ENCODE peak calls at places on chromosome 13, in four cellular contexts. One of them, this sample, is unnamed.

GRCh38 chr13:79776538-79776937 is 295.6 kb downstream of the NDFIP2 start:
- DNase-seq in CD4-positive, alpha-beta T cell: no peak
- DNase-seq in AG04450: no peak
- DNase-seq in breast epithelium: no peak
- DNase-seq in this sample: no peak

GRCh38 chr13:112256716-112257497 is 119.2 kb upstream of the SPACA7 start:
- DNase-seq in CD4-positive, alpha-beta T cell: no peak
- DNase-seq in AG04450: no peak
- DNase-seq in breast epithelium: no peak
- DNase-seq in this sample: no peak

GRCh38 chr13:44160549-44161278 is 212.9 kb upstream of the SERP2 start:
- DNase-seq in CD4-positive, alpha-beta T cell: no peak
- DNase-seq in AG04450: no peak
- DNase-seq in breast epithelium: no peak
- DNase-seq in this sample: no peak

GRCh38 chr13:107992542-107992941 is 222.8 kb downstream of the LIG4 start:
- DNase-seq in CD4-positive, alpha-beta T cell: no peak
- DNase-seq in AG04450: no peak
- DNase-seq in breast epithelium: no peak
- DNase-seq in this sample: no peak

GRCh38 chr13:113448885-113449692 is 4.2 kb downstream of the ADPRHL1 start:
- DNase-seq in CD4-positive, alpha-beta T cell: no peak
- DNase-seq in AG04450: no peak
- DNase-seq in breast epithelium: peak; percentile 71
- DNase-seq in this sample: no peak

GRCh38 chr13:75250526-75251183 is 231.3 kb downstream of the TBC1D4 start:
- DNase-seq in CD4-positive, alpha-beta T cell: no peak
- DNase-seq in AG04450: peak; percentile 41
- DNase-seq in breast epithelium: no peak
- DNase-seq in this sample: no peak

GRCh38 chr13:110346661-110347067 is 39.6 kb downstream of the COL4A2 start:
- DNase-seq in CD4-positive, alpha-beta T cell: no peak
- DNase-seq in AG04450: no peak
- DNase-seq in breast epithelium: no peak
- DNase-seq in this sample: no peak

GRCh38 chr13:76720416-76720815 is 165.8 kb downstream of the KCTD12 start:
- DNase-seq in CD4-positive, alpha-beta T cell: no peak
- DNase-seq in AG04450: no peak
- DNase-seq in breast epithelium: no peak
- DNase-seq in this sample: no peak

GRCh38 chr13:34993470-34993869 is 51.4 kb downstream of the NBEA start:
- DNase-seq in CD4-positive, alpha-beta T cell: no peak
- DNase-seq in AG04450: no peak
- DNase-seq in breast epithelium: no peak
- DNase-seq in this sample: no peak

GRCh38 chr13:35672611-35673010 is 196.1 kb upstream of the MAB21L1 start:
- DNase-seq in CD4-positive, alpha-beta T cell: no peak
- DNase-seq in AG04450: no peak
- DNase-seq in breast epithelium: no peak
- DNase-seq in this sample: no peak

GRCh38 chr13:34611678-34612077 is 330.4 kb upstream of the NBEA start:
- DNase-seq in CD4-positive, alpha-beta T cell: no peak
- DNase-seq in AG04450: no peak
- DNase-seq in breast epithelium: no peak
- DNase-seq in this sample: no peak

GRCh38 chr13:111292710-111293485 is 27.5 kb upstream of the TEX29 start:
- DNase-seq in CD4-positive, alpha-beta T cell: no peak
- DNase-seq in AG04450: no peak
- DNase-seq in breast epithelium: no peak
- DNase-seq in this sample: no peak

GRCh38 chr13:112725346-112726017 is 35.6 kb downstream of the ATP11A start:
- DNase-seq in CD4-positive, alpha-beta T cell: no peak
- DNase-seq in AG04450: no peak
- DNase-seq in breast epithelium: no peak
- DNase-seq in this sample: no peak

GRCh38 chr13:112711528-112712265 is 21.9 kb downstream of the ATP11A start:
- DNase-seq in CD4-positive, alpha-beta T cell: no peak
- DNase-seq in AG04450: peak; percentile 96
- DNase-seq in breast epithelium: peak; percentile 66
- DNase-seq in this sample: peak; percentile 61

GRCh38 chr13:49649244-49649962 is 21.1 kb downstream of the ARL11 start:
- DNase-seq in CD4-positive, alpha-beta T cell: no peak
- DNase-seq in AG04450: no peak
- DNase-seq in breast epithelium: no peak
- DNase-seq in this sample: no peak

GRCh38 chr13:26424181-26424580 is 133.3 kb upstream of the WASF3 start:
- DNase-seq in CD4-positive, alpha-beta T cell: no peak
- DNase-seq in AG04450: no peak
- DNase-seq in breast epithelium: no peak
- DNase-seq in this sample: no peak

GRCh38 chr13:67343777-67344176 is 113.6 kb upstream of the PCDH9 start:
- DNase-seq in CD4-positive, alpha-beta T cell: no peak
- DNase-seq in AG04450: no peak
- DNase-seq in breast epithelium: no peak
- DNase-seq in this sample: no peak
- TF ChIP-seq CTCF in CD4-positive, alpha-beta T cell: no peak
- TF ChIP-seq CTCF in AG04450: no peak
- TF ChIP-seq CTCF in breast epithelium: no peak
- TF ChIP-seq CTCF in this sample: no peak

GRCh38 chr13:87999791-88000190 is 328.6 kb downstream of the SLITRK5 start:
- DNase-seq in CD4-positive, alpha-beta T cell: no peak
- DNase-seq in AG04450: no peak
- DNase-seq in breast epithelium: no peak
- DNase-seq in this sample: no peak

GRCh38 chr13:88000239-88000638 is 329.1 kb downstream of the SLITRK5 start:
- DNase-seq in CD4-positive, alpha-beta T cell: no peak
- DNase-seq in AG04450: no peak
- DNase-seq in breast epithelium: no peak
- DNase-seq in this sample: no peak

GRCh38 chr13:88000787-88001186 is 329.6 kb downstream of the SLITRK5 start:
- DNase-seq in CD4-positive, alpha-beta T cell: no peak
- DNase-seq in AG04450: no peak
- DNase-seq in breast epithelium: no peak
- DNase-seq in this sample: no peak

GRCh38 chr13:87999141-87999765 is 328.1 kb downstream of the SLITRK5 start:
- DNase-seq in CD4-positive, alpha-beta T cell: no peak
- DNase-seq in AG04450: peak; percentile 11
- DNase-seq in breast epithelium: no peak
- DNase-seq in this sample: no peak

GRCh38 chr13:88005188-88005587 is 334.0 kb downstream of the SLITRK5 start:
- DNase-seq in CD4-positive, alpha-beta T cell: no peak
- DNase-seq in AG04450: no peak
- DNase-seq in breast epithelium: no peak
- DNase-seq in this sample: no peak
- TF ChIP-seq CTCF in CD4-positive, alpha-beta T cell: no peak
- TF ChIP-seq CTCF in AG04450: peak; percentile 18
- TF ChIP-seq CTCF in breast epithelium: no peak
- TF ChIP-seq CTCF in this sample: no peak

DNA sequence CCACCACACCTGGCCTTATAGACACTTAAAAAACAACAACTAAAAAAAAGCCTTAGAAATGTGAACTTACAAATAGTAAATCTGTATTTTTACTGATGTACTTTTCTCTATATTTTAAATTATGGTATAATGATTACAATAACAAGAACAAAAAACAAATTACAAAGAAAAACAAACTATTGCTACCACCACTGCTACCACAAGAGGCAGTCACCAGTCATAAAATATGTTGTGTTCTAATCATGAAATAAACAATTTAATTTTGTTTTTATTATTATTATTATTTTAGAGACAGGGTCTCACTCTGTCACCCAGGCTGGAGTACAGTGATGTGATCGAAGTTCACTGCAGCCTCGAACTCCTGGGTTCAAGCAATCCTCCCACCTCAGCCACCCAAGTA is 72.2 kb downstream of the DIAPH3 start:
- DNase-seq in CD4-positive, alpha-beta T cell: no peak
- DNase-seq in AG04450: no peak
- DNase-seq in breast epithelium: no peak
- DNase-seq in this sample: no peak
- TF ChIP-seq CTCF in CD4-positive, alpha-beta T cell: no peak
- TF ChIP-seq CTCF in AG04450: no peak
- TF ChIP-seq CTCF in breast epithelium: no peak
- TF ChIP-seq CTCF in this sample: no peak

DNA sequence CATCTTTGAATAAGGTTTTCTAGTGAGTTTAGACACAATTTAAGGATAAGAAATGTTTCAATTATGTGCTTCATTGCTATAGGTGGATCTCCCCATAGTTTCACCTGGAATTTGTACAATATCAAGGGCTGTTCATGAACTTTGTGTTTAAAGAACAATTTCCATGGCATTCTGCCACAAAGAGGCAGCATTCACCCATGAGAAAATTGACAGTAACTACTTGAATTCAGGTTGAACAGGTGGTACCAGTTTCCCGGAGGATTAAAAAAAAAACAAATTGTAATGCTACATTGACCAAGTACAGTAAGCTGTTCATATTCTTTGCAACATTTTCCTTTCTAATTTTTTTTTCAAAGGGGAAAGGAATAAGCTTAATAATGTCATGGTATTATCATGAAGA is 9.1 kb downstream of the SLITRK5 start:
- DNase-seq in CD4-positive, alpha-beta T cell: no peak
- DNase-seq in AG04450: no peak
- DNase-seq in breast epithelium: no peak
- DNase-seq in this sample: peak; percentile 15
- TF ChIP-seq CTCF in CD4-positive, alpha-beta T cell: no peak
- TF ChIP-seq CTCF in AG04450: no peak
- TF ChIP-seq CTCF in breast epithelium: no peak
- TF ChIP-seq CTCF in this sample: no peak

GRCh38 chr13:104571161-104571889 is 1505.1 kb upstream of the SLC10A2 start:
- DNase-seq in CD4-positive, alpha-beta T cell: no peak
- DNase-seq in AG04450: peak; percentile 41
- DNase-seq in breast epithelium: no peak
- DNase-seq in this sample: peak; percentile 75
- TF ChIP-seq CTCF in CD4-positive, alpha-beta T cell: no peak
- TF ChIP-seq CTCF in AG04450: peak; percentile 92
- TF ChIP-seq CTCF in breast epithelium: peak; percentile 65
- TF ChIP-seq CTCF in this sample: peak; percentile 41

GRCh38 chr13:47546265-47546962 is 454.7 kb downstream of the SUCLA2 start:
- DNase-seq in CD4-positive, alpha-beta T cell: no peak
- DNase-seq in AG04450: no peak
- DNase-seq in breast epithelium: no peak
- DNase-seq in this sample: no peak

GRCh38 chr13:47546963-47547345 is 454.1 kb downstream of the SUCLA2 start:
- DNase-seq in CD4-positive, alpha-beta T cell: no peak
- DNase-seq in AG04450: no peak
- DNase-seq in breast epithelium: no peak
- DNase-seq in this sample: no peak

GRCh38 chr13:47545630-47546029 is 455.4 kb downstream of the SUCLA2 start:
- DNase-seq in CD4-positive, alpha-beta T cell: no peak
- DNase-seq in AG04450: no peak
- DNase-seq in breast epithelium: no peak
- DNase-seq in this sample: no peak

GRCh38 chr13:47548294-47548825 is 452.7 kb downstream of the SUCLA2 start:
- DNase-seq in CD4-positive, alpha-beta T cell: no peak
- DNase-seq in AG04450: no peak
- DNase-seq in breast epithelium: no peak
- DNase-seq in this sample: no peak

DNA sequence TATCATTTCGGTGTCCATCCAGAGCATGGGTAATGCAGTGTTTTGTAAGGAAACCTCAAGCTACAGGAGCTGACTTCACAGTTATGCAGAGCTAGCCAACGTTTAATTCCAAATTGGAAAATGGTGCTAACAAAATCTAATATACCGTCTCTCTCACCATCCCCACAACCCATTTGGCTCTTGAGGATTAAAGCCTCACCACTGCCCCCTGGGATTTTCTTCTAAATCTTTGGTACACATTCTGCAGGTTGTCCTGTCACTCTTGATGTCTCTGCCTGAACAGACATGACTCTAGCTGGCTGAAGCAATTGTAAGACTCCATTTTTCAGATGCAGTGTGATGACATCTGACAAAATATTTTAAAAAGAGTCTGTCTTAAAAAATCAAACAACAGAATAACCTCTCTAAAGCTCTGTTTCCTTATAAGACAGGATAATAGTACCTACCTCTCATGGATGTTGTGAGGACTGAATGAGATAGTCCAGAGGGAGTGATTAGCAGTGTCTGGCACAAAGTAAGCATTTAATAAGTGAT is 451.8 kb downstream of the SUCLA2 start:
- DNase-seq in CD4-positive, alpha-beta T cell: no peak
- DNase-seq in AG04450: no peak
- DNase-seq in breast epithelium: no peak
- DNase-seq in this sample: no peak
- TF ChIP-seq CTCF in CD4-positive, alpha-beta T cell: no peak
- TF ChIP-seq CTCF in AG04450: no peak
- TF ChIP-seq CTCF in breast epithelium: no peak
- TF ChIP-seq CTCF in this sample: no peak

GRCh38 chr13:41513600-41513999 is 56.2 kb downstream of the RGCC start:
- DNase-seq in CD4-positive, alpha-beta T cell: no peak
- DNase-seq in AG04450: no peak
- DNase-seq in breast epithelium: no peak
- DNase-seq in this sample: no peak
- TF ChIP-seq CTCF in CD4-positive, alpha-beta T cell: no peak
- TF ChIP-seq CTCF in AG04450: no peak
- TF ChIP-seq CTCF in breast epithelium: no peak
- TF ChIP-seq CTCF in this sample: no peak

GRCh38 chr13:32259116-32259515 is 56.0 kb downstream of the ZAR1L start:
- DNase-seq in CD4-positive, alpha-beta T cell: no peak
- DNase-seq in AG04450: no peak
- DNase-seq in breast epithelium: no peak
- DNase-seq in this sample: no peak
- TF ChIP-seq CTCF in CD4-positive, alpha-beta T cell: no peak
- TF ChIP-seq CTCF in AG04450: no peak
- TF ChIP-seq CTCF in breast epithelium: no peak
- TF ChIP-seq CTCF in this sample: no peak

This sample was measured in endothelial cell.